ENCODE peak calls at places on chromosomes 7 and 10, in seven cellular contexts. D, W, M, Q, L, Y and T are unnamed samples.

GRCh38 chr10:79984851-79985250 is 35.9 kb upstream of the SFTPD start:
- DNase-seq in W (no peak), M (no peak), L (no peak), D (no peak), Y (no peak), Q (peak), T (no peak)

GRCh38 chr7:29976673-29977072 is 12.9 kb downstream of the SCRN1 start:
- DNase-seq in Y (peak), D (no peak), W (peak), L (no peak), M (no peak), Q (no peak), T (no peak)

GRCh38 chr10:33859319-33860022 is 525.0 kb upstream of the NRP1 start:
- DNase-seq in W (no peak), L (no peak), D (no peak), Y (no peak), Q (peak), M (no peak), T (no peak)

GRCh38 chr7:105014725-105015630 is 973 bp downstream of the KMT2E start:
- DNase-seq in Y (peak), L (peak), M (no peak), D (peak), W (peak), Q (peak), T (peak)

GRCh38 chr10:99433378-99434020 is 3.1 kb upstream of the GOT1 start:
- DNase-seq in M (no peak), L (no peak), Q (peak), W (no peak), D (no peak), Y (no peak), T (no peak)

GRCh38 chr7:70596575-70596891 is 535.4 kb upstream of the GALNT17 start:
- DNase-seq in M (no peak), W (no peak), L (no peak), Q (no peak), Y (no peak), D (no peak), T (no peak)

GRCh38 chr7:66146701-66147100 is 32.1 kb downstream of the CRCP start:
- DNase-seq in W (no peak), Q (no peak), D (no peak), Y (peak), M (no peak), L (no peak), T (no peak)

GRCh38 chr10:101060951-101061813 is 607 bp upstream of the KAZALD1 start:
- DNase-seq in L (peak), Y (peak), W (peak), D (no peak), Q (no peak), M (peak), T (peak)

GRCh38 chr7:155257482-155258232 is 40.0 kb upstream of the INSIG1 start:
- DNase-seq in D (no peak), W (peak), M (peak), Y (peak), L (peak), Q (peak), T (no peak)

GRCh38 chr10:3757638-3758490 is 27.1 kb downstream of the KLF6 start:
- DNase-seq in M (no peak), W (no peak), L (no peak), D (peak), Q (peak), Y (no peak), T (no peak)

GRCh38 chr7:108028111-108028510 is 25.1 kb upstream of the LAMB1 start:
- DNase-seq in Y (no peak), W (no peak), D (no peak), M (no peak), L (no peak), Q (no peak), T (no peak)

GRCh38 chr10:116015922-116016321 is 257.1 kb downstream of the GFRA1 start:
- DNase-seq in Y (no peak), Q (no peak), W (no peak), D (no peak), L (no peak), M (no peak), T (no peak)

GRCh38 chr10:31320598-31321211 is 1.7 kb downstream of the ZEB1 start:
- DNase-seq in Y (peak), D (peak), Q (peak), L (peak), W (peak), M (no peak), T (peak)

GRCh38 chr7:1912472-1913289 is 242.6 kb downstream of the ELFN1 start:
- DNase-seq in Y (peak), W (peak), Q (no peak), L (no peak), D (no peak), M (peak), T (no peak)

GRCh38 chr10:86945361-86946214 is 11.8 kb downstream of the MMRN2 start:
- DNase-seq in L (peak), Y (peak), W (no peak), Q (no peak), D (no peak), M (no peak), T (no peak)

GRCh38 chr10:3960496-3960895 is 175.5 kb upstream of the KLF6 start:
- DNase-seq in Y (no peak), L (no peak), D (no peak), W (no peak), Q (no peak), M (no peak), T (no peak)

GRCh38 chr10:5292196-5292735 is 72.5 kb upstream of the UCN3 start:
- DNase-seq in L (no peak), W (no peak), Y (no peak), D (no peak), M (no peak), Q (peak), T (peak)

GRCh38 chr7:137771679-137772078 is 75.1 kb downstream of the DGKI start:
- DNase-seq in W (peak), Y (peak), L (no peak), D (no peak), Q (no peak), M (peak), T (no peak)

GRCh38 chr10:988667-989545 is 672 bp downstream of the GTPBP4 start:
- DNase-seq in Y (peak), D (no peak), Q (peak), L (no peak), M (no peak), W (peak), T (no peak)

GRCh38 chr7:150446288-150446938 is 4.0 kb upstream of the GIMAP8 start:
- DNase-seq in W (peak), Y (no peak), M (no peak), D (no peak), L (no peak), Q (no peak), T (no peak)

GRCh38 chr10:91022390-91022789 is 101.5 kb upstream of the ANKRD1 start:
- DNase-seq in M (no peak), Q (no peak), W (no peak), Y (no peak), D (no peak), L (no peak), T (no peak)

GRCh38 chr10:28738200-28738599 is 60.9 kb downstream of the BAMBI start:
- DNase-seq in M (no peak), Y (no peak), L (no peak), W (no peak), D (no peak), Q (no peak), T (no peak)

GRCh38 chr7:696426-697258 is 29.9 kb upstream of the DNAAF5 start:
- DNase-seq in Q (no peak), L (peak), Y (no peak), M (no peak), W (no peak), D (no peak), T (no peak)

GRCh38 chr10:129383651-129384050 is 83.4 kb upstream of the MGMT start:
- DNase-seq in M (no peak), D (no peak), W (no peak), Y (no peak), L (no peak), Q (no peak), T (no peak)

GRCh38 chr7:48096273-48096672 is 7.2 kb downstream of the UPP1 start:
- DNase-seq in Y (no peak), W (no peak), D (no peak), Q (no peak), L (no peak), M (no peak), T (no peak)

GRCh38 chr10:96334888-96335526 is 23.8 kb downstream of the OPALIN start:
- DNase-seq in D (no peak), Y (peak), Q (peak), M (peak), L (no peak), W (peak), T (no peak)

GRCh38 chr7:151875862-151876111 is 1.1 kb downstream of the PRKAG2 start:
- DNase-seq in L (no peak), Y (peak), Q (no peak), M (no peak), W (no peak), D (no peak), T (no peak)

GRCh38 chr7:47940482-47941001 is 7.7 kb downstream of the PKD1L1 start:
- DNase-seq in L (no peak), Q (no peak), D (no peak), Y (peak), W (peak), M (no peak), T (no peak)

GRCh38 chr10:131631619-131632018 is 269.2 kb upstream of the PPP2R2D start:
- DNase-seq in Q (no peak), D (no peak), W (no peak), L (no peak), Y (no peak), M (no peak), T (no peak)

GRCh38 chr7:136058561-136058960 is 81.4 kb upstream of the MTPN start:
- DNase-seq in L (no peak), Y (no peak), W (no peak), D (no peak), Q (no peak), M (no peak), T (no peak)

GRCh38 chr7:96719164-96719563 is 9.5 kb upstream of the SEM1 start:
- DNase-seq in M (no peak), Y (no peak), L (no peak), D (no peak), W (no peak), Q (no peak), T (no peak)

GRCh38 chr7:28107960-28108359 is 72.6 kb downstream of the JAZF1 start:
- DNase-seq in Y (peak), W (peak), Q (peak), M (no peak), D (no peak), L (no peak), T (no peak)

GRCh38 chr7:90262438-90262837 is 17.5 kb downstream of the CFAP69 start:
- DNase-seq in D (no peak), L (no peak), Y (peak), W (no peak), Q (peak), M (no peak), T (no peak)

GRCh38 chr7:56007167-56007652 is 42.8 kb downstream of the NIPSNAP2 start:
- DNase-seq in L (no peak), W (no peak), Y (no peak), D (no peak), Q (no peak), M (no peak), T (no peak)

GRCh38 chr7:84191842-84192241 is 2.7 kb downstream of the SEMA3A start:
- DNase-seq in L (no peak), M (no peak), Y (no peak), D (no peak), W (peak), Q (peak), T (no peak)

GRCh38 chr10:59240581-59241183 is 64.2 kb downstream of the PHYHIPL start:
- DNase-seq in D (no peak), W (peak), Y (peak), L (no peak), M (peak), Q (peak), T (no peak)

GRCh38 chr10:128688154-128688553 is 561.9 kb upstream of the MKI67 start:
- DNase-seq in L (no peak), Q (no peak), W (no peak), Y (no peak), D (no peak), M (no peak), T (no peak)

GRCh38 chr7:13541326-13541725 is 448.1 kb downstream of the ETV1 start:
- DNase-seq in D (no peak), L (no peak), W (peak), Q (no peak), M (no peak), Y (no peak), T (no peak)

DNA sequence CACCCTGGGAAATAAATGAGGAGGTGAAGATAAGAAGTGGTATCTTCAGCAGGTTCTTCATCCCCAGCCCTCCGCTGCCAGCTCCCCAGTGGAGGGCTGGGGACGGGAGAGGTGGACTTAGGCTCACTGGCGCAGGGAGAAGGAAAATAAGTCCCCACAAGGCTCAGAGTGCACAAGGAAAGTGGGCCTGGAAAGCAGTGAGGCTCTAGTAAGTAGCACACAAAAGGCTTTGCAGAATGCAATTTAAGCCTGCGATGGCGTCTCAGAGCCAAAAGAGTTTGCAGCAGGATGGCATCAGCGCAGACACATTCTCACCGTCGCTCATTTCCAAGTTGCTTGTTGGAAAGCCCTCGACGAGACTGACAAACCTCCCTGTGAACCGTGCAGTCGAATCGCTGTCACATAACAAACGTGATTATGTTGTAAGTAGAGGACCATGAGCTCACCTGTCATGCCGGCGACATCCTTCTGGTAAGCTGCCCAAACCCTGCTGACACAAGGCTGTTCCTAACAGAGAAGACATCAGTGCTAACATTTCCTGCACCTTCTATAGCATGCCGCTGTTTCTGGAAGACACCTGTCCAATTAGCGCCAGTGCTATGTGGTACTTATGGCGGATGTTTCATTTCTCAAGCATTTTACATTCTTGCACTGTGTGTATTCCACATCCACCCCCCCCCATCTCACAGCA is 98.3 kb upstream of the NPVF start:
- DNase-seq in Y (no peak), M (no peak), Q (no peak), L (no peak), W (no peak), D (no peak), T (no peak)
- TF ChIP-seq CTCF in Y (no peak), M (no peak), Q (no peak), L (no peak), W (no peak), D (no peak), T (no peak)

GRCh38 chr7:32167256-32167655 is 97.0 kb upstream of the PDE1C start:
- DNase-seq in M (no peak), W (no peak), Y (no peak), L (no peak), Q (no peak), D (no peak), T (no peak)

GRCh38 chr7:32163911-32164310 is 93.7 kb upstream of the PDE1C start:
- DNase-seq in D (no peak), L (no peak), W (peak), Q (no peak), M (no peak), Y (peak), T (no peak)

GRCh38 chr7:32161708-32162107 is 91.5 kb upstream of the PDE1C start:
- DNase-seq in W (peak), M (peak), D (no peak), L (no peak), Y (peak), Q (no peak), T (no peak)

GRCh38 chr7:32163141-32163806 is 93.1 kb upstream of the PDE1C start:
- DNase-seq in D (no peak), L (peak), M (peak), Y (peak), W (peak), Q (peak), T (no peak)

GRCh38 chr7:32164341-32164996 is 94.3 kb upstream of the PDE1C start:
- DNase-seq in Q (peak), L (no peak), W (peak), M (peak), Y (peak), D (no peak), T (no peak)
- TF ChIP-seq CTCF in Q (peak), L (peak), W (peak), M (peak), Y (peak), D (no peak), T (no peak)

GRCh38 chr7:4103352-4104091 is 578.6 kb upstream of the FOXK1 start:
- DNase-seq in L (no peak), Q (no peak), W (peak), Y (no peak), M (no peak), D (no peak), T (no peak)
- TF ChIP-seq CTCF in L (no peak), Q (no peak), W (peak), Y (no peak), M (no peak), D (peak), T (no peak)

GRCh38 chr10:112230325-112230988 is 46.9 kb upstream of the GPAM start:
- DNase-seq in Q (peak), L (no peak), M (no peak), D (no peak), Y (no peak), W (no peak), T (no peak)

GRCh38 chr10:112226439-112227248 is 43.1 kb upstream of the GPAM start:
- DNase-seq in Y (no peak), W (no peak), Q (no peak), D (no peak), L (no peak), M (no peak), T (no peak)

GRCh38 chr10:112229901-112230300 is 46.3 kb upstream of the GPAM start:
- DNase-seq in M (no peak), Q (no peak), W (no peak), D (no peak), L (no peak), Y (no peak), T (no peak)

GRCh38 chr10:112227331-112227961 is 43.9 kb upstream of the GPAM start:
- DNase-seq in Q (peak), W (peak), M (peak), D (no peak), Y (peak), L (no peak), T (no peak)

GRCh38 chr10:112229096-112229495 is 45.5 kb upstream of the GPAM start:
- DNase-seq in L (no peak), Q (peak), Y (no peak), D (no peak), M (no peak), W (no peak), T (no peak)
- TF ChIP-seq CTCF in L (no peak), Q (no peak), Y (no peak), D (no peak), M (no peak), W (no peak), T (no peak)

GRCh38 chr10:112801004-112801403 is 149.0 kb upstream of the TCF7L2 start:
- DNase-seq in L (no peak), D (no peak), M (no peak), W (no peak), Q (no peak), Y (no peak), T (no peak)
- TF ChIP-seq CTCF in L (no peak), D (no peak), M (no peak), W (no peak), Q (no peak), Y (no peak), T (no peak)

DNA sequence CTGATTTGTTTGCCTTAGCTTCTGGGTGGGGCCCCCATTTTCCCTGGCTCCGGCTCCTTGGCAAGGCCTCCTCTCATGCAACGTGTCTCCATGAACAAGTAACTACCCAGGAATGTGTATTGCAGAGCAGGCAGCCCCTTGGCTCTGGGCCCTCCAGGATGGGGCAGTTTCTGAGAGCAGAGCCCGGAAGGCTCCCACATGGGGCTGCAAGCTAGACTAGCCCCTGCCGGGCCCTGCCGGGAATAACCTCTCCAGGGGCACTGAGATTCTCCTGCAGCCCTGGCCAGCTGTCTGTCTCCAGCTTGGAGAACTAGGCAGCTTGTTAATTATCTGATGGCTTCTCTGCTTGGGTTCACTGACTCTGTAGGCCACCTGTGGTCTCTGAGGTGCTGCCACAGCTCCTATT is 184.0 kb upstream of the INHBA start:
- DNase-seq in D (no peak), W (peak), M (peak), L (peak), Q (peak), Y (peak), T (no peak)
- TF ChIP-seq CTCF in D (no peak), W (peak), M (peak), L (no peak), Q (no peak), Y (peak), T (no peak)